ENCODE peak calls at places on chromosomes 16 and 17, in four cellular contexts. O is neuronal stem cell, W is mesenchymal stem cell, Q is H1. U is an unnamed sample.

GRCh38 chr17:8164815-8165131 is 2.0 kb upstream of the VAMP2 start:
- DNase-seq in O (no peak), W (no peak), Q (no peak), U (no peak)

GRCh38 chr17:80374732-80375118 is 40.2 kb upstream of the ENDOV start:
- DNase-seq in O (no peak), W (no peak), Q (no peak), U (no peak)

GRCh38 chr16:28538733-28539596 is at the start of gene NUPR1:
- DNase-seq in O (no peak), W (peak), Q (no peak), U (peak)

GRCh38 chr17:83201206-83202001 is 122.0 kb downstream of the METRNL start:
- DNase-seq in O (no peak), W (no peak), Q (no peak), U (no peak)

GRCh38 chr16:75758215-75758614 is 31.9 kb upstream of the CPHXL start:
- DNase-seq in O (no peak), W (peak), Q (no peak), U (no peak)

GRCh38 chr16:49493836-49494235 is 120.2 kb downstream of the C16orf78 start:
- DNase-seq in O (no peak), W (no peak), Q (no peak), U (no peak)

GRCh38 chr16:13435873-13436474 is 484.0 kb upstream of the ERCC4 start:
- DNase-seq in O (no peak), W (no peak), Q (no peak), U (peak)

GRCh38 chr16:3460121-3460520 is 16.6 kb downstream of the NAA60 start:
- DNase-seq in O (no peak), W (peak), Q (no peak), U (no peak)

GRCh38 chr17:44389281-44389680 is at the start of gene ITGA2B:
- DNase-seq in O (no peak), W (no peak), Q (no peak), U (no peak)

GRCh38 chr17:57459286-57459915 is 203.1 kb downstream of the MSI2 start:
- DNase-seq in O (no peak), W (peak), Q (no peak), U (no peak)

GRCh38 chr16:82949016-82949415 is 322.2 kb downstream of the CDH13 start:
- DNase-seq in O (no peak), W (no peak), Q (no peak), U (no peak)

GRCh38 chr16:69618721-69619120 is 53.0 kb downstream of the NFAT5 start:
- DNase-seq in O (no peak), W (peak), Q (no peak), U (no peak)

GRCh38 chr17:48907713-48908046 is 527 bp upstream of the UBE2Z start:
- DNase-seq in O (no peak), W (peak), Q (no peak), U (peak)

GRCh38 chr17:37446027-37446426 is 39.3 kb downstream of the TADA2A start:
- DNase-seq in O (peak), W (no peak), Q (no peak), U (peak)

GRCh38 chr16:78461087-78461486 is 361.6 kb downstream of the WWOX start:
- DNase-seq in O (no peak), W (no peak), Q (no peak), U (no peak)

GRCh38 chr17:75060434-75061054 is 13.5 kb downstream of the KCTD2 start:
- DNase-seq in O (no peak), W (no peak), Q (no peak), U (no peak)

GRCh38 chr17:74860229-74860998 is 729 bp upstream of the GRIN2C start:
- DNase-seq in O (no peak), W (no peak), Q (no peak), U (no peak)

GRCh38 chr16:75621170-75621477 is 2.0 kb downstream of the ADAT1 start:
- DNase-seq in O (no peak), W (peak), Q (no peak), U (peak)

GRCh38 chr17:64036198-64036922 is 15.9 kb upstream of the ICAM2 start:
- DNase-seq in O (no peak), W (no peak), Q (no peak), U (peak)

GRCh38 chr16:4811242-4811641 is 8.8 kb upstream of the ROGDI start:
- DNase-seq in O (no peak), W (no peak), Q (no peak), U (no peak)

GRCh38 chr16:54720259-54720658 is 210.4 kb upstream of the IRX5 start:
- DNase-seq in O (no peak), W (no peak), Q (no peak), U (no peak)

GRCh38 chr16:50408001-50408400 is 39.2 kb upstream of the BRD7 start:
- DNase-seq in O (no peak), W (no peak), Q (no peak), U (no peak)

GRCh38 chr17:80101946-80102706 is 745 bp downstream of the GAA start:
- DNase-seq in O (peak), W (peak), Q (no peak), U (peak)

GRCh38 chr16:67169642-67170167 is 633 bp upstream of the NOL3 start:
- DNase-seq in O (no peak), W (peak), Q (no peak), U (peak)

GRCh38 chr17:42311240-42312034 is 23.1 kb downstream of the STAT5A start:
- DNase-seq in O (no peak), W (peak), Q (no peak), U (peak)

GRCh38 chr17:2453325-2453724 is 52.5 kb upstream of the MNT start:
- DNase-seq in O (no peak), W (no peak), Q (no peak), U (no peak)

GRCh38 chr17:29929544-29930398 is at the start of gene SSH2:
- DNase-seq in O (peak), W (peak), Q (no peak), U (peak)

GRCh38 chr17:32305049-32305448 is 36.9 kb downstream of the C17orf75 start:
- DNase-seq in O (no peak), W (no peak), Q (no peak), U (no peak)

GRCh38 chr17:83199500-83200201 is 120.2 kb downstream of the METRNL start:
- DNase-seq in O (no peak), W (no peak), Q (no peak), U (no peak)

GRCh38 chr16:84303516-84303915 is 8.8 kb downstream of the WFDC1 start:
- DNase-seq in O (no peak), W (no peak), Q (no peak), U (no peak)

GRCh38 chr17:330993-331701 is 21.5 kb downstream of the RPH3AL start:
- DNase-seq in O (no peak), W (no peak), Q (no peak), U (peak)

DNA sequence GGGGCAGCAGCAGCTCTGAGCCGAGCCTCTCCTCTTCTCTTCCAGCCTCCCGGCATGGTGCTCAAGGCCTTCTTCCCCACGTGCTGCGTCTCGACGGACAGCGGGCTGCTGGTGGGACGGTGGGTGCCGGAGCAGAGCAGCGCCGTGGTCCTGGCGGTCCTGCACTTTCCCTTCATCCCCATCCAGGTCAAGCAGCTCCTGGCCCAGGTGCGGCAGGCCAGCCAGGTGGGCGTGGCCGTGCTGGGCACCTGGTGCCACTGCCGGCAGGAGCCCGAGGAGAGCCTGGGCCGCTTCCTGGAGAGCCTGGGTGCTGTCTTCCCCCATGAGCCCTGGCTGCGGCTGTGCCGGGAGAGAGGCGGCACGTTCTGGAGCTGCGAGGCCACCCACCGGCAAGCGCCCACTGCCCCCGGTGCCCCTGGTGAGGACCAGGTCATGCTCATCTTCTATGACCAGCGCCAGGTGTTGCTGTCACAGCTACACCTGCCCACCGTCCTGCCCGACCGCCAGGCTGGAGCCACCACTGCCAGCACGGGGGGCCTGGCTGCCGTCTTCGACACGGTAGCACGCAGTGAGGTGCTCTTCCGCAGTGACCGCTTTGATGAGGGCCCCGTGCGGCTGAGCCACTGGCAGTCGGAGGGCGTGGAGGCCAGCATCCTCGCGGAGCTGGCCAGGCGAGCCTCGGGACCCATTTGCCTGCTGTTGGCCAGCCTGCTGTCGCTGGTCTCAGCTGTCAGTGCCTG is 4.4 kb downstream of the PIGQ start:
- DNase-seq in O (no peak), W (no peak), Q (no peak), U (no peak)
- H3K4me2 ChIP-seq in O (no peak), W (no peak), Q (no peak), U (no peak)

GRCh38 chr17:59093702-59094231 is 12.9 kb downstream of the TRIM37 start:
- DNase-seq in O (no peak), W (peak), Q (no peak), U (no peak)
- H2BK5ac ChIP-seq in O (no peak), W (no peak), Q (no peak), U (no peak)

GRCh38 chr17:76492250-76492988 is 8.8 kb downstream of the RHBDF2 start:
- DNase-seq in O (no peak), W (no peak), Q (no peak), U (no peak)
- H4K8ac ChIP-seq in O (peak), W (peak), Q (peak), U (no peak)

GRCh38 chr17:65799454-65799853 is 238.0 kb upstream of the AXIN2 start:
- DNase-seq in O (no peak), W (no peak), Q (no peak), U (no peak)
- H3K4me2 ChIP-seq in O (no peak), W (no peak), Q (no peak), U (no peak)

DNA sequence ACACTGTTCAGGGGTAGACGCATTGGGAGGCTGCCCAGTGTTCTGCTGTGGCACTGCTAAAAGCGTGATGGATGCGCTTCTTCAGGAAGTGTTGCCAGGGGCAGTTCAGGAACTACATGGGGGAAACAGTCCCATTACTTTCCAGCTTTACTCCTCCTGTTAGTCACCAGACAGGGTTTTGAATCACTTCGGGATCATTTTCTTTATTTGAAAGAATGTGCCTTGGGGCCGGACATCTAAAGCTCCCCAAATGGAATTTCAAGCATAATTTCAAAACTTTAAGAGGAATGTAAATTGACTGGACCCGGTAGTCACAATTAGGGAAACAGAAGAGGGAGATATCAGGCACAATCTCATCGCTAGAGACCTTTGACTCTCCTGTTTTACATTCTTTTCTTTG is 1.3 kb upstream of the KRTAP2-1 start:
- DNase-seq in O (no peak), W (peak), Q (no peak), U (peak)
- H2BK5ac ChIP-seq in O (no peak), W (no peak), Q (no peak), U (no peak)